ENCODE peak calls at places on chromosomes 6 and 20, in seven cellular contexts. C is CD4-positive, alpha-beta T cell; H is neural progenitor cell; U is psoas muscle; D is H9; Y is heart right ventricle; F is astrocyte. Q is an unnamed sample.

GRCh38 chr6:148997863-148998262 is 251.0 kb downstream of the UST start:
- DNase-seq in C (no peak), H (no peak), U (no peak), D (no peak), Y (no peak), F (peak; percentile 69), Q (no peak)

GRCh38 chr20:37567331-37567665 is 39.6 kb upstream of the BLCAP start:
- DNase-seq in C (no peak), H (no peak), U (no peak), D (no peak), Y (no peak), F (no peak), Q (peak; percentile 5)

GRCh38 chr6:148776321-148776966 is 29.6 kb downstream of the UST start:
- DNase-seq in C (no peak), H (no peak), U (no peak), D (no peak), Y (no peak), F (peak; percentile 81), Q (no peak)

GRCh38 chr6:45791181-45791580 is 224.5 kb downstream of the CLIC5 start:
- DNase-seq in C (no peak), H (no peak), U (no peak), D (no peak), Y (no peak), F (peak; percentile 38), Q (no peak)

GRCh38 chr6:89508755-89509563 is 76.0 kb downstream of the ANKRD6 start:
- DNase-seq in C (no peak), H (no peak), U (no peak), D (peak; percentile 38), Y (no peak), F (no peak), Q (no peak)

GRCh38 chr20:21505810-21506530 is 7.9 kb downstream of the NKX2-2 start:
- DNase-seq in C (peak; percentile 48), H (peak; percentile 89), U (no peak), D (peak; percentile 73), Y (no peak), F (peak; percentile 15), Q (no peak)

GRCh38 chr6:79421001-79421411 is 116.2 kb downstream of the LCA5 start:
- DNase-seq in C (no peak), H (no peak), U (no peak), D (no peak), Y (no peak), F (peak; percentile 40), Q (no peak)

GRCh38 chr20:20070871-20071726 is 18.8 kb downstream of the CFAP61 start:
- DNase-seq in C (no peak), H (no peak), U (no peak), D (no peak), Y (peak; percentile 16), F (no peak), Q (no peak)

GRCh38 chr6:34560366-34561226 is 4.5 kb upstream of the SPDEF start:
- DNase-seq in C (no peak), H (no peak), U (no peak), D (no peak), Y (no peak), F (peak; percentile 56), Q (no peak)

GRCh38 chr20:4434681-4435080 is 287.0 kb upstream of the PRND start:
- DNase-seq in C (no peak), H (no peak), U (no peak), D (no peak), Y (no peak), F (no peak), Q (no peak)

GRCh38 chr20:61806995-61807394 is 258.7 kb downstream of the TAF4 start:
- DNase-seq in C (no peak), H (no peak), U (no peak), D (no peak), Y (no peak), F (no peak), Q (no peak)

GRCh38 chr20:48657426-48658197 is 170.2 kb downstream of the PREX1 start:
- DNase-seq in C (peak; percentile 46), H (peak; percentile 82), U (peak; percentile 62), D (peak; percentile 76), Y (peak; percentile 69), F (peak; percentile 47), Q (peak; percentile 83)

GRCh38 chr6:154579046-154579823 is 68.8 kb upstream of the CNKSR3 start:
- DNase-seq in C (no peak), H (no peak), U (no peak), D (no peak), Y (no peak), F (no peak), Q (no peak)

GRCh38 chr6:42131531-42131930 is 10.9 kb downstream of the C6orf132 start:
- DNase-seq in C (no peak), H (no peak), U (no peak), D (no peak), Y (no peak), F (peak; percentile 79), Q (no peak)

GRCh38 chr6:149450679-149451360 is 34.0 kb downstream of the ZC3H12D start:
- DNase-seq in C (no peak), H (peak; percentile 53), U (peak; percentile 39), D (no peak), Y (peak; percentile 42), F (no peak), Q (peak; percentile 38)

GRCh38 chr20:57514273-57514751 is 10.6 kb downstream of the CTCFL start:
- DNase-seq in C (no peak), H (peak; percentile 87), U (peak; percentile 45), D (peak; percentile 73), Y (peak; percentile 72), F (peak; percentile 35), Q (peak; percentile 31)

GRCh38 chr6:30781697-30782424 is 37.5 kb upstream of the IER3 start:
- DNase-seq in C (no peak), H (no peak), U (peak; percentile 95), D (no peak), Y (peak; percentile 97), F (peak; percentile 99), Q (peak; percentile 87)

GRCh38 chr6:134198093-134198492 is 119.8 kb downstream of the SGK1 start:
- DNase-seq in C (no peak), H (no peak), U (no peak), D (no peak), Y (no peak), F (peak; percentile 18), Q (no peak)

GRCh38 chr6:143252961-143253360 is 192.3 kb downstream of the AIG1 start:
- DNase-seq in C (no peak), H (no peak), U (no peak), D (no peak), Y (no peak), F (no peak), Q (no peak)

GRCh38 chr6:165988306-165988756 is 179.3 kb downstream of the TBXT start:
- DNase-seq in C (no peak), H (peak; percentile 60), U (no peak), D (no peak), Y (no peak), F (no peak), Q (no peak)
- H3K27me3 ChIP-seq in C (peaks cover 9% of the 10 kb centered on the region), H (peaks cover 100% of the 10 kb centered on the region), U (peaks cover 56% of the 10 kb centered on the region), D (peaks cover 69% of the 10 kb centered on the region), Y (peaks cover 35% of the 10 kb centered on the region), F (peaks cover 51% of the 10 kb centered on the region), Q (peaks cover 48% of the 10 kb centered on the region)

GRCh38 chr6:43903739-43904290 is 133.8 kb downstream of the VEGFA start:
- DNase-seq in C (no peak), H (no peak), U (no peak), D (no peak), Y (no peak), F (no peak), Q (no peak)
- H3K27ac ChIP-seq in C (no peak overlapping the region), H (no peak overlapping the region), U (no peak overlapping the region), D (no peak overlapping the region), Y (no peak overlapping the region), F (no peak overlapping the region), Q (no peak overlapping the region)

GRCh38 chr6:44002591-44003344 is 124.5 kb downstream of the MRPL14 start:
- DNase-seq in C (peak; percentile 25), H (peak; percentile 88), U (peak; percentile 70), D (peak; percentile 82), Y (peak; percentile 44), F (peak; percentile 41), Q (no peak)
- TF ChIP-seq CTCF in C (no peak), H (peak; percentile 39), U (peak; percentile 7), D (peak; percentile 31), Y (peak; percentile 43), F (no peak), Q (no peak)

GRCh38 chr20:40738976-40739375 is 49.9 kb upstream of the MAFB start:
- DNase-seq in C (no peak), H (no peak), U (no peak), D (no peak), Y (no peak), F (no peak), Q (no peak)

GRCh38 chr20:40741507-40742106 is 52.6 kb upstream of the MAFB start:
- DNase-seq in C (peak; percentile 2), H (peak; percentile 59), U (peak; percentile 27), D (peak; percentile 76), Y (peak; percentile 27), F (peak; percentile 9), Q (no peak)

GRCh38 chr20:40744072-40744471 is 55.0 kb upstream of the MAFB start:
- DNase-seq in C (no peak), H (no peak), U (no peak), D (no peak), Y (no peak), F (no peak), Q (no peak)

GRCh38 chr20:40743172-40743775 is 54.2 kb upstream of the MAFB start:
- DNase-seq in C (no peak), H (no peak), U (no peak), D (no peak), Y (no peak), F (no peak), Q (no peak)

GRCh38 chr20:40739841-40740240 is 50.8 kb upstream of the MAFB start:
- DNase-seq in C (no peak), H (no peak), U (no peak), D (no peak), Y (no peak), F (no peak), Q (no peak)
- H3K27me3 ChIP-seq in C (no peaks in the 10 kb centered on the region), H (no peaks in the 10 kb centered on the region), U (peaks cover 12% of the 10 kb centered on the region), D (no peaks in the 10 kb centered on the region), Y (peaks cover 12% of the 10 kb centered on the region), F (peaks cover 11% of the 10 kb centered on the region), Q (peaks cover 23% of the 10 kb centered on the region)

GRCh38 chr20:33788351-33789049 is 22.6 kb upstream of the CHMP4B start:
- DNase-seq in C (no peak), H (no peak), U (no peak), D (no peak), Y (no peak), F (no peak), Q (no peak)
- H3K27ac ChIP-seq in C (no peak overlapping the region), H (no peak overlapping the region), U (no peak overlapping the region), D (no peak overlapping the region), Y (peak overlapping the region; percentile 70), F (no peak overlapping the region), Q (no peak overlapping the region)